ENCODE peak calls at places on chromosomes 1 and 21, in four cellular contexts. E is PC-3, U is adipocyte, K is SK-N-SH. H is an unnamed sample.

GRCh38 chr1:60657926-60658325 is 424.4 kb upstream of the NFIA start:
- DNase-seq in U (no peak), E (no peak), K (no peak), H (no peak)

GRCh38 chr21:41876928-41877652 is 2.1 kb downstream of the PRDM15 start:
- DNase-seq in U (no peak), K (no peak), E (no peak), H (no peak)

GRCh38 chr1:227942716-227943261 is 4.9 kb downstream of the WNT9A start:
- DNase-seq in U (no peak), E (no peak), K (peak; percentile 21), H (no peak)

GRCh38 chr1:55245781-55246180 is 30.6 kb upstream of the USP24 start:
- DNase-seq in E (peak; percentile 12), U (peak; percentile 36), K (no peak), H (no peak)

GRCh38 chr1:119787776-119788175 is 19.1 kb upstream of the HMGCS2 start:
- DNase-seq in K (no peak), U (peak; percentile 57), E (peak; percentile 63), H (no peak)

GRCh38 chr1:53956308-53957168 is 10.4 kb downstream of the LRRC42 start:
- DNase-seq in U (peak; percentile 54), E (no peak), K (no peak), H (no peak)

GRCh38 chr1:159924025-159924790 is 1.1 kb downstream of the TAGLN2 start:
- DNase-seq in K (peak; percentile 91), U (peak; percentile 96), E (peak; percentile 93), H (peak; percentile 67)

GRCh38 chr1:30376054-30376453 is 347.3 kb downstream of the MATN1 start:
- DNase-seq in U (no peak), E (no peak), K (no peak), H (no peak)

GRCh38 chr1:231241751-231242150 is 739 bp downstream of the GNPAT start:
- DNase-seq in U (peak; percentile 48), E (peak; percentile 38), K (peak; percentile 58), H (peak; percentile 58)

GRCh38 chr1:151972533-151973270 is 21.0 kb downstream of the S100A10 start:
- DNase-seq in K (no peak), U (peak; percentile 84), E (peak; percentile 91), H (no peak)

GRCh38 chr1:52153898-52154297 is 12.0 kb downstream of the ZFYVE9 start:
- DNase-seq in U (no peak), K (no peak), E (no peak), H (no peak)

GRCh38 chr1:170168263-170168662 is 22.5 kb downstream of the NTMT2 start:
- DNase-seq in E (peak; percentile 26), U (peak; percentile 79), K (no peak), H (no peak)

GRCh38 chr1:41448831-41449230 is 35.7 kb downstream of the EDN2 start:
- DNase-seq in E (no peak), U (peak; percentile 41), K (no peak), H (no peak)

GRCh38 chr1:1630191-1630964 is 1.6 kb upstream of the MMP23B start:
- DNase-seq in U (no peak), E (no peak), K (peak; percentile 57), H (peak; percentile 96)

GRCh38 chr1:175824079-175824478 is 80.7 kb upstream of the TNR start:
- DNase-seq in K (no peak), U (no peak), E (peak; percentile 4), H (peak; percentile 84)

GRCh38 chr1:89454845-89455521 is 69.6 kb upstream of the LRRC8B start:
- DNase-seq in E (peak; percentile 81), K (peak; percentile 61), U (peak; percentile 79), H (peak; percentile 81)

GRCh38 chr1:157495285-157495684 is 57.0 kb downstream of the FCRL5 start:
- DNase-seq in U (no peak), K (no peak), E (no peak), H (no peak)

GRCh38 chr1:70528591-70529333 is 117.7 kb downstream of the CTH start:
- DNase-seq in K (peak; percentile 65), E (peak; percentile 56), U (peak; percentile 66), H (peak; percentile 52)

GRCh38 chr1:228413241-228414010 is 3.2 kb downstream of the TRIM17 start:
- DNase-seq in U (no peak), K (no peak), E (no peak), H (no peak)

GRCh38 chr21:38925923-38926322 is 120.2 kb downstream of the ETS2 start:
- DNase-seq in K (no peak), E (peak; percentile 87), U (peak; percentile 92), H (no peak)

GRCh38 chr1:184387069-184387870 is 441 bp downstream of the C1orf21 start:
- DNase-seq in K (peak; percentile 79), U (peak; percentile 59), E (peak; percentile 24), H (no peak)

GRCh38 chr1:207868769-207869721 is 41.9 kb downstream of the CD34 start:
- DNase-seq in U (peak; percentile 92), K (peak; percentile 93), E (peak; percentile 91), H (peak; percentile 89)

GRCh38 chr1:212977781-212978645 is 27.7 kb downstream of the VASH2 start:
- DNase-seq in K (no peak), E (no peak), U (no peak), H (no peak)

GRCh38 chr1:173506437-173506836 is 29.3 kb downstream of the PRDX6 start:
- DNase-seq in U (no peak), K (no peak), E (peak; percentile 99), H (peak; percentile 61)

GRCh38 chr1:245337829-245338484 is 183.2 kb downstream of the KIF26B start:
- DNase-seq in E (no peak), K (peak; percentile 64), U (no peak), H (no peak)

GRCh38 chr1:206583461-206584264 is 28.6 kb downstream of the EIF2D start:
- DNase-seq in U (peak; percentile 83), K (peak; percentile 84), E (peak; percentile 86), H (peak; percentile 90)

GRCh38 chr1:230679131-230679530 is 34.8 kb downstream of the AGT start:
- DNase-seq in E (no peak), U (no peak), K (no peak), H (no peak)

GRCh38 chr1:31987231-31987630 is 26.4 kb upstream of the KHDRBS1 start:
- DNase-seq in K (peak; percentile 42), U (no peak), E (no peak), H (no peak)

GRCh38 chr21:25170681-25171080 is 436.6 kb downstream of the MRPL39 start:
- DNase-seq in E (no peak), U (no peak), K (no peak), H (no peak)
- H3K9ac ChIP-seq in E (no peak overlapping the region), U (no peak overlapping the region), K (no peak overlapping the region), H (no peak overlapping the region)

DNA sequence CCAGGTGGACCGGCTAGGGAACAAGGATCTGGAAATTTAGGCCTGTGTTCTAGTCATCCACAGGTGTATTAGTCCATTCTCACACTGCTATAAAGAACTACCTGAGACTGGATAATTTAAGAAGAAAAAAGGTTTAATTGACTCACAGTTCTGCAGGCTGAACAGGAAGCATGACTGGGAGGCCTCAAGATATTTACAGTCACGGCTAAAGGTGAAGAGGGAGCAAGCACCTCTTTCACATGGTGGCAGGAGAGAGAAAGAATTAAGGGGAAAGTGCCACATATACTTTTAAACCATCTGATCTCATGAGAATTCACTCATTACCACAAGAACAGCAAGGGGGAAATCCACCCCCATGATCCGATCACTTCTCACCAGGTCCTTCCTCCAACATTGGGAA is 174.7 kb upstream of the C1orf105 start:
- DNase-seq in E (peak; percentile 42), U (no peak), K (no peak), H (no peak)
- H3K9ac ChIP-seq in E (no peak overlapping the region), U (no peak overlapping the region), K (no peak overlapping the region), H (no peak overlapping the region)

GRCh38 chr1:7402548-7402850 is 368.6 kb upstream of the VAMP3 start:
- DNase-seq in U (no peak), K (no peak), E (no peak), H (no peak)
- H3K9ac ChIP-seq in U (no peak overlapping the region), K (no peak overlapping the region), E (peak overlapping the region; percentile 73), H (no peak overlapping the region)

GRCh38 chr1:6099787-6100765 is 54.4 kb downstream of the KCNAB2 start:
- DNase-seq in K (peak; percentile 78), U (no peak), E (peak; percentile 51), H (peak; percentile 63)
- H3K9ac ChIP-seq in K (no peak overlapping the region), U (no peak overlapping the region), E (no peak overlapping the region), H (no peak overlapping the region)

H was measured in Karpas-422.